ENCODE peak calls at places on chromosomes 16 and 17, in eight cellular contexts. V is mammary epithelial cell, H is dorsolateral prefrontal cortex, O is choroid plexus epithelial cell, F is LNCaP clone FGC, U is HCT116, A is BJ, R is stomach. N is an unnamed sample.

GRCh38 chr17:81396722-81397313 is 1.6 kb downstream of the BAHCC1 start:
- DNase-seq in V (peak), R (peak), F (no peak), O (peak), U (no peak), A (no peak), H (no peak), N (no peak)

GRCh38 chr16:72908362-72908838 is 139.5 kb downstream of the ZFHX3 start:
- DNase-seq in U (no peak), O (no peak), F (no peak), A (no peak), H (no peak), R (no peak), V (no peak), N (no peak)

GRCh38 chr17:19384723-19385391 is 2.1 kb downstream of the MFAP4 start:
- DNase-seq in A (peak), F (no peak), U (no peak), V (no peak), R (peak), O (peak), H (peak), N (no peak)

GRCh38 chr17:61442878-61443474 is 9.2 kb upstream of the TBX4 start:
- DNase-seq in R (no peak), A (no peak), H (no peak), F (no peak), V (no peak), O (no peak), U (no peak), N (no peak)

GRCh38 chr17:10067446-10068143 is 130.8 kb downstream of the GAS7 start:
- DNase-seq in U (peak), A (no peak), H (no peak), O (no peak), R (no peak), F (no peak), V (no peak), N (no peak)

GRCh38 chr17:31564883-31565297 is 173.4 kb downstream of the RAB11FIP4 start:
- DNase-seq in U (no peak), H (no peak), O (peak), R (no peak), F (no peak), A (no peak), V (peak), N (no peak)

GRCh38 chr17:72167593-72167992 is 46.8 kb downstream of the SOX9 start:
- DNase-seq in U (no peak), F (no peak), O (no peak), H (no peak), R (no peak), A (no peak), V (no peak), N (no peak)

GRCh38 chr17:58324409-58325288 is 3.9 kb downstream of the TSPOAP1 start:
- DNase-seq in F (no peak), O (no peak), U (no peak), A (no peak), V (no peak), H (no peak), R (peak), N (no peak)

GRCh38 chr16:25563700-25564099 is 128.1 kb upstream of the HS3ST4 start:
- DNase-seq in R (no peak), F (no peak), U (no peak), V (no peak), A (no peak), O (no peak), H (no peak), N (no peak)

GRCh38 chr17:80970044-80970761 is 21.4 kb upstream of the CHMP6 start:
- DNase-seq in O (peak), H (peak), R (peak), U (no peak), A (no peak), V (no peak), F (no peak), N (no peak)

GRCh38 chr17:30358055-30358760 is 20.5 kb upstream of the CPD start:
- DNase-seq in U (no peak), R (no peak), F (no peak), V (no peak), H (no peak), O (no peak), A (no peak), N (no peak)

GRCh38 chr17:29078183-29079045 is 35.5 kb downstream of the PIPOX start:
- DNase-seq in V (no peak), H (peak), A (no peak), O (peak), R (no peak), F (no peak), U (peak), N (no peak)

GRCh38 chr16:21265104-21265825 is 12.8 kb downstream of the CRYM start:
- DNase-seq in H (peak), U (no peak), O (no peak), A (no peak), R (no peak), F (no peak), V (no peak), N (no peak)

GRCh38 chr17:39632153-39632941 is 4.6 kb upstream of the STARD3 start:
- DNase-seq in O (no peak), R (peak), F (no peak), V (no peak), U (peak), A (no peak), H (peak), N (no peak)

DNA sequence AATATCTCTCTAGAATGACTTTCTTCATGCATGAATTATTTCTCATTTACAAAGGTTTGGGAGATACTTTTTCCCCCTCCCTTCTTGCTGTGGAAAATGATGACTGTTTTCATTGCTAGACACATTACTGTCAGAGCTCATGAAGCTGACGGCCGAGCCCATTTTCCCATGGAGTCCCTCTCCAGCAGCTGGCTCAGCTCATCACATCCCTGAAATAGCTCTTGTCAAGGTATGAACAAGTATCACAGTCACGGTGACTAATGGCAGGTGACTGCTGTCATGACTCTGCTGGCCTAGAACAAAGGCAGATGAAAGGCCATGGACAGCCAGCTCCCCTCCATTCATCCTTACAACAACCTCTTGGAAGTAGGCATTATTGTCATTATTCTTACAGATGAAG is 208.1 kb downstream of the ABCC12 start:
- DNase-seq in A (no peak), F (no peak), V (no peak), O (no peak), H (no peak), R (no peak), U (no peak), N (no peak)
- TF ChIP-seq CTCF in A (no peak), F (no peak), V (no peak), O (no peak), H (no peak), R (no peak), U (no peak), N (no peak)

GRCh38 chr16:79045191-79045590 is 555.3 kb downstream of the MAF start:
- DNase-seq in V (no peak), U (no peak), A (no peak), O (no peak), F (no peak), R (no peak), H (no peak), N (no peak)
- H3K4me3 ChIP-seq in V (no peak), U (no peak), A (no peak), O (no peak), F (no peak), R (no peak), H (no peak), N (no peak)

GRCh38 chr16:74563828-74564263 is 43.1 kb downstream of the GLG1 start:
- DNase-seq in U (peak), F (no peak), H (no peak), A (peak), V (peak), R (peak), O (peak), N (no peak)
- TF ChIP-seq CTCF in U (no peak), F (no peak), H (no peak), A (no peak), V (no peak), R (no peak), O (no peak), N (peak)

GRCh38 chr16:1343428-1344242 is 8.0 kb downstream of the TSR3 start:
- DNase-seq in A (no peak), V (no peak), R (no peak), U (no peak), F (no peak), H (peak), O (no peak), N (no peak)

GRCh38 chr16:1340730-1341494 is 7.5 kb downstream of the BAIAP3 start:
- DNase-seq in R (no peak), F (no peak), O (no peak), H (no peak), U (no peak), V (no peak), A (no peak), N (no peak)

GRCh38 chr16:1344499-1344898 is 7.2 kb downstream of the TSR3 start:
- DNase-seq in R (no peak), O (no peak), V (no peak), U (no peak), H (no peak), F (no peak), A (no peak), N (no peak)

GRCh38 chr16:1341495-1342388 is 8.3 kb downstream of the BAIAP3 start:
- DNase-seq in O (no peak), H (no peak), A (no peak), U (no peak), F (no peak), R (no peak), V (no peak), N (no peak)

GRCh38 chr16:1342526-1343427 is 8.9 kb downstream of the TSR3 start:
- DNase-seq in U (peak), A (peak), V (peak), O (peak), H (peak), R (peak), F (peak), N (peak)
- H3K4me3 ChIP-seq in U (no peak), A (no peak), V (no peak), O (no peak), H (peak), R (peak), F (peak), N (peak)

GRCh38 chr16:11392041-11392581 is 46.9 kb downstream of the RMI2 start:
- DNase-seq in A (no peak), V (no peak), H (no peak), R (no peak), U (no peak), F (no peak), O (no peak), N (no peak)
- TF ChIP-seq CTCF in A (no peak), V (no peak), H (no peak), R (no peak), U (no peak), F (no peak), O (no peak), N (no peak)

GRCh38 chr17:35241520-35241919 is 1.4 kb upstream of the SLFN5 start:
- DNase-seq in H (no peak), R (no peak), V (no peak), A (no peak), O (no peak), U (no peak), F (no peak), N (no peak)
- H3K4me3 ChIP-seq in H (peak), R (peak), V (peak), A (peak), O (no peak), U (peak), F (peak), N (peak)

GRCh38 chr16:11672206-11673090 is 4.2 kb downstream of the SNN start:
- DNase-seq in V (no peak), R (no peak), O (no peak), U (no peak), A (no peak), H (no peak), F (no peak), N (no peak)

GRCh38 chr16:11675561-11676511 is 7.6 kb downstream of the SNN start:
- DNase-seq in H (peak), R (peak), O (no peak), V (peak), A (no peak), F (no peak), U (peak), N (no peak)

GRCh38 chr16:11673091-11674000 is 5.1 kb downstream of the SNN start:
- DNase-seq in R (no peak), V (no peak), A (no peak), U (no peak), F (no peak), H (no peak), O (no peak), N (no peak)

GRCh38 chr16:11674818-11675560 is 6.7 kb downstream of the SNN start:
- DNase-seq in R (no peak), H (no peak), U (peak), V (peak), A (no peak), F (no peak), O (peak), N (no peak)

GRCh38 chr16:11674001-11674817 is 6.0 kb downstream of the SNN start:
- DNase-seq in V (no peak), O (no peak), R (no peak), A (no peak), U (no peak), H (no peak), F (no peak), N (no peak)
- TF ChIP-seq CTCF in V (no peak), O (no peak), R (no peak), A (no peak), U (no peak), H (no peak), F (no peak), N (no peak)

GRCh38 chr17:1611715-1612114 is 16.9 kb downstream of the SLC43A2 start:
- DNase-seq in F (no peak), A (no peak), H (no peak), V (no peak), U (no peak), O (no peak), R (no peak), N (no peak)

GRCh38 chr17:1606352-1606985 is 22.2 kb downstream of the SLC43A2 start:
- DNase-seq in U (no peak), R (no peak), O (no peak), V (no peak), F (no peak), A (no peak), H (no peak), N (no peak)

GRCh38 chr17:1605681-1606351 is 22.8 kb downstream of the SLC43A2 start:
- DNase-seq in U (no peak), F (no peak), H (no peak), O (no peak), A (no peak), V (no peak), R (peak), N (no peak)

GRCh38 chr17:1607971-1608320 is 20.7 kb downstream of the SLC43A2 start:
- DNase-seq in A (no peak), H (no peak), U (no peak), F (no peak), R (no peak), V (no peak), O (no peak), N (no peak)

GRCh38 chr17:1608676-1609075 is 20.0 kb downstream of the SLC43A2 start:
- DNase-seq in F (no peak), A (no peak), O (no peak), R (no peak), V (peak), U (no peak), H (no peak), N (no peak)
- H3K4me3 ChIP-seq in F (no peak), A (no peak), O (no peak), R (no peak), V (no peak), U (no peak), H (no peak), N (no peak)